ENCODE peak calls at places on chromosome 20, in ten cellular contexts. C is BJ; K is small intestine; D is activated effector memory CD4-positive, alpha-beta T cell treated with Interleukin-2 at 50 U/mL for 16 hours; M is LoVo; N is epithelial cell of esophagus; S is SK-N-SH; E is effector memory CD8-positive, alpha-beta T cell; B is endothelial cell; X is nephron progenitor cell. J is an unnamed sample.

GRCh38 chr20:50592282-50593004 is 82.3 kb downstream of the PTPN1 start:
- DNase-seq in D (no peak), B (no peak), C (no peak), M (no peak), S (no peak), E (no peak), N (no peak), X (no peak), K (no peak), J (no peak)

GRCh38 chr20:62156592-62157386 is 13.2 kb downstream of the SS18L1 start:
- DNase-seq in B (peak), S (peak), C (no peak), N (peak), M (no peak), E (peak), K (peak), D (peak), X (peak), J (peak)

GRCh38 chr20:57948177-57948955 is 238.6 kb upstream of the PMEPA1 start:
- DNase-seq in K (no peak), M (no peak), E (no peak), X (no peak), C (no peak), N (no peak), D (no peak), S (no peak), B (no peak), J (no peak)

GRCh38 chr20:26208296-26209091 is 511.8 kb upstream of the ZNF337 start:
- DNase-seq in S (peak), D (peak), N (peak), K (no peak), X (peak), E (no peak), M (no peak), C (no peak), B (peak), J (no peak)

GRCh38 chr20:43936805-43937204 is 22.2 kb downstream of the TOX2 start:
- DNase-seq in K (no peak), S (no peak), M (no peak), E (no peak), N (peak), D (no peak), B (no peak), C (no peak), X (no peak), J (no peak)

GRCh38 chr20:51697119-51697826 is 70.9 kb downstream of the ATP9A start:
- DNase-seq in K (no peak), M (no peak), S (no peak), D (no peak), C (no peak), E (no peak), X (no peak), B (no peak), N (no peak), J (peak)

GRCh38 chr20:51574248-51575033 is 31.9 kb upstream of the NFATC2 start:
- DNase-seq in M (no peak), B (no peak), N (peak), S (no peak), X (no peak), K (no peak), C (no peak), D (no peak), E (no peak), J (no peak)

GRCh38 chr20:10492065-10492464 is 57.0 kb downstream of the SLX4IP start:
- DNase-seq in B (no peak), K (no peak), N (peak), S (no peak), D (no peak), M (no peak), X (no peak), E (no peak), C (no peak), J (peak)

GRCh38 chr20:40305303-40305702 is 383.7 kb downstream of the MAFB start:
- DNase-seq in N (no peak), B (no peak), S (no peak), M (no peak), X (no peak), E (no peak), D (no peak), K (no peak), C (no peak), J (no peak)